ENCODE peak calls at places on chromosomes 4 and X, in four cellular contexts. E, U, B and X are unnamed samples.

GRCh38 chr4:177190995-177191568 is 118.6 kb upstream of the NEIL3 start:
- DNase-seq in U (no peak), E (no peak), B (no peak), X (no peak)

GRCh38 chr4:99468891-99469290 is 33.7 kb upstream of the ADH7 start:
- DNase-seq in B (no peak), U (no peak), E (no peak), X (no peak)

GRCh38 chr4:127555106-127555505 is 77.7 kb upstream of the INTU start:
- DNase-seq in E (no peak), U (no peak), B (no peak), X (no peak)

GRCh38 chrX:51893931-51894696 is 691 bp downstream of the MAGED1 start:
- DNase-seq in E (no peak), U (peak), B (no peak), X (no peak)

GRCh38 chrX:267771-268261 is 13.4 kb upstream of the PLCXD1 start:
- DNase-seq in E (no peak), U (peak), B (no peak), X (no peak)

GRCh38 chrX:102659790-102660757 is 8.8 kb downstream of the GPRASP1 start:
- DNase-seq in E (peak), B (peak), U (peak), X (peak)

GRCh38 chr4:42397256-42397634 is at the start of gene SHISA3:
- DNase-seq in E (peak), U (peak), B (peak), X (no peak)

GRCh38 chrX:112877771-112878173 is 37.1 kb upstream of the AMOT start:
- DNase-seq in B (no peak), U (no peak), E (no peak), X (no peak)

GRCh38 chr4:184762100-184762499 is 28.2 kb upstream of the CENPU start:
- DNase-seq in E (no peak), U (no peak), B (no peak), X (no peak)

GRCh38 chrX:50812995-50813842 is 775 bp downstream of the SHROOM4 start:
- DNase-seq in B (peak), U (peak), E (peak), X (peak)

GRCh38 chrX:114450911-114451310 is 133.0 kb upstream of the HTR2C start:
- DNase-seq in E (no peak), U (no peak), B (no peak), X (no peak)

GRCh38 chr4:104967034-104967401 is 179.7 kb upstream of the TET2 start:
- DNase-seq in U (no peak), B (no peak), E (no peak), X (no peak)

GRCh38 chr4:48635310-48635709 is 144.8 kb downstream of the FRYL start:
- DNase-seq in E (no peak), U (no peak), B (no peak), X (no peak)

GRCh38 chr4:153074501-153075255 is 129.6 kb upstream of the TRIM2 start:
- DNase-seq in E (no peak), B (no peak), U (no peak), X (no peak)

GRCh38 chr4:136505020-136505419 is 1027.3 kb downstream of the PCDH18 start:
- DNase-seq in E (no peak), B (no peak), U (no peak), X (no peak)

GRCh38 chrX:136063340-136064079 is 78.3 kb downstream of the SLC9A6 start:
- DNase-seq in U (no peak), E (no peak), B (no peak), X (no peak)

GRCh38 chr4:107261241-107261874 is 225.2 kb upstream of the DKK2 start:
- DNase-seq in U (no peak), E (no peak), B (no peak), X (no peak)

GRCh38 chrX:119880552-119881437 is 9.2 kb downstream of the NDUFA1 start:
- DNase-seq in B (peak), E (no peak), U (peak), X (peak)

GRCh38 chrX:15525664-15526416 is 25.2 kb downstream of the BMX start:
- DNase-seq in U (no peak), E (no peak), B (no peak), X (no peak)

GRCh38 chrX:103831342-103831802 is 685 bp downstream of the RAB9B start:
- DNase-seq in B (peak), U (no peak), E (peak), X (no peak)

GRCh38 chr4:87497141-87497540 is 32.0 kb downstream of the SPARCL1 start:
- DNase-seq in U (peak), E (no peak), B (no peak), X (no peak)

GRCh38 chrX:110119480-110119879 is 116.6 kb downstream of the TMEM164 start:
- DNase-seq in B (no peak), U (no peak), E (no peak), X (no peak)

GRCh38 chr4:129532573-129532972 is 436.6 kb downstream of the C4orf33 start:
- DNase-seq in B (no peak), U (no peak), E (no peak), X (peak)

GRCh38 chr4:186765138-186765537 is 41.5 kb upstream of the FAT1 start:
- DNase-seq in E (no peak), B (peak), U (peak), X (no peak)

GRCh38 chrX:109537324-109537665 is 651 bp downstream of the NXT2 start:
- DNase-seq in B (no peak), E (no peak), U (no peak), X (peak)

GRCh38 chrX:101108293-101108692 is 10.3 kb downstream of the CENPI start:
- DNase-seq in U (no peak), B (no peak), E (no peak), X (no peak)

GRCh38 chrX:5957506-5957905 is 271.2 kb downstream of the NLGN4X start:
- DNase-seq in B (no peak), U (no peak), E (no peak), X (peak)

GRCh38 chrX:3026074-3026588 is 15.1 kb upstream of the ARSF start:
- DNase-seq in E (no peak), B (no peak), U (no peak), X (no peak)

GRCh38 chr4:83846193-83846830 is 310.4 kb downstream of the GPAT3 start:
- DNase-seq in B (no peak), U (peak), E (no peak), X (no peak)

GRCh38 chr4:74463123-74463522 is 18.2 kb downstream of the AREG start:
- DNase-seq in B (no peak), E (no peak), U (no peak), X (no peak)

GRCh38 chr4:76699911-76700310 is 198.0 kb downstream of the SOWAHB start:
- DNase-seq in E (no peak), U (no peak), B (no peak), X (no peak)

GRCh38 chrX:101417981-101418841 is 10.2 kb downstream of the HNRNPH2 start:
- DNase-seq in U (peak), B (no peak), E (peak), X (peak)

GRCh38 chr4:173504181-173504503 is 25.9 kb downstream of the HAND2 start:
- DNase-seq in E (no peak), B (no peak), U (peak), X (no peak)

GRCh38 chr4:182494103-182494502 is 250.9 kb downstream of the TENM3 start:
- DNase-seq in E (no peak), U (no peak), B (no peak), X (no peak)

GRCh38 chr4:67651536-67651935 is 49.4 kb downstream of the UBA6 start:
- DNase-seq in B (no peak), U (no peak), E (no peak), X (no peak)

GRCh38 chrX:46770817-46771163 is 11.9 kb upstream of the SLC9A7 start:
- DNase-seq in U (peak), B (no peak), E (no peak), X (no peak)

GRCh38 chrX:46770006-46770816 is 11.3 kb upstream of the SLC9A7 start:
- DNase-seq in E (no peak), B (no peak), U (peak), X (no peak)
- H3K4me3 ChIP-seq in E (no peak), B (no peak), U (no peak), X (no peak)

DNA sequence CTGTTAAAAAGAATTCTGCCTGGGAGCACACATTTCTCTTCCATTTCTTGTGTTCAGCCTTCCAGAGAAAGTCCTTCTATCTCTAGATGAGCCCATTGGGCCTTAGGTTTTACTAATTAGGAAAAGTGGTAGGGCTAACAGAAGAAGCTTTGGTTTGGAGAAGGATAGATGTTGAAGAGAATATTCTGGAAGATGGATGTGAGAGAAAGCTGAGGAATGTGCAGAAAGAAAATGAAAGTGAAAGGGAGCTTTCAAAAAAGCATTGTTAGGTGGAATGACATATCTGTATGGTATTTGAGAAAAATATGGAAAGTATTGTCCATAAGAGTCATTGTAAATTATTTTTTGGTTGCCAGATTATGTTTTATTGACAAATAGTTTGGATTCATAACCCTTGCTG is 474.8 kb upstream of the SLIT2 start:
- DNase-seq in U (no peak), B (no peak), E (no peak), X (no peak)
- H3K27ac ChIP-seq in U (no peak), B (no peak), E (no peak), X (no peak)

DNA sequence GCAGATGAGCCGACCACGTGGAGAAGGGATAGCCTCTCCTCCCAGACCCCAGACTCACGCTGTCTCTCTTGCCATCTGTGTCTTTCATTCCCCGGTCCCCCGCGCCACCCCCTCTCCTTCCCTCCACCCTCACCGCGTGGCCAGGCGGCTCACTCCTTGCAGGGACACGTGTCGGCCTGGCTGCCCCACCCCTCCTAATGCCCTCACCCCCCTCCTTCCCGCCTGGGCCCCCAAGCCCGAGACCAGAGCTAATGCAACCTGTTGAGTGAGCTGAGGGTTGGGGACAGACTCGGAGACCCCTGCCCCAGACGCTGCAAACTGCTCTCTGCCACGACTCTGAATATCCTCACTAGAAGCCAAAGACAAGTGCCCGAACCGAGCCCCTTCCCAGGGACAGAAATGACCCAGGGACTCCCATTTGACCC is 1.8 kb downstream of the SLC38A5 start:
- DNase-seq in B (no peak), E (no peak), U (peak), X (peak)
- H3K4me3 ChIP-seq in B (no peak), E (no peak), U (peak), X (peak)

GRCh38 chr4:165330071-165330470 is 2.6 kb downstream of the MSMO1 start:
- DNase-seq in B (no peak), U (no peak), E (no peak), X (no peak)

GRCh38 chr4:165326831-165327210 is 648 bp upstream of the MSMO1 start:
- DNase-seq in E (peak), B (peak), U (peak), X (no peak)

GRCh38 chr4:165327211-165328100 is at the start of gene MSMO1:
- DNase-seq in B (peak), E (peak), U (peak), X (peak)

GRCh38 chr4:165328708-165329107 is 1.2 kb downstream of the MSMO1 start:
- DNase-seq in U (no peak), B (no peak), E (no peak), X (no peak)

GRCh38 chr4:165328101-165328425 is 594 bp downstream of the MSMO1 start:
- DNase-seq in E (no peak), U (no peak), B (no peak), X (no peak)
- H3K27ac ChIP-seq in E (peak), U (peak), B (peak), X (peak)